ENCODE peak calls at places on chromosomes 13 and 19, in eight cellular contexts. One of them, this sample, is unnamed.

GRCh38 chr19:3466630-3467029 is 13.7 kb downstream of the SMIM24 start:
- DNase-seq in fibroblast of the conjunctiva: no peak
- DNase-seq in substantia nigra: no peak
- DNase-seq in left ventricle myocardium inferior: no peak
- DNase-seq in DMS 273 treated with DMSO at 0.1 percent for 48 hours: no peak
- DNase-seq in NCI-H510A treated with DMSO at 0.1 percent for 48 hours: no peak
- DNase-seq in IMR-90: no peak
- DNase-seq in SK-MEL-5: no peak
- DNase-seq in this sample: no peak

GRCh38 chr13:106372199-106373160 is 163.0 kb downstream of the EFNB2 start:
- DNase-seq in fibroblast of the conjunctiva: no peak
- DNase-seq in substantia nigra: no peak
- DNase-seq in left ventricle myocardium inferior: no peak
- DNase-seq in DMS 273 treated with DMSO at 0.1 percent for 48 hours: peak; percentile 19
- DNase-seq in NCI-H510A treated with DMSO at 0.1 percent for 48 hours: peak; percentile 5
- DNase-seq in IMR-90: peak; percentile 54
- DNase-seq in SK-MEL-5: no peak
- DNase-seq in this sample: peak; percentile 60

GRCh38 chr19:29687244-29687896 is 22.1 kb downstream of the PLEKHF1 start:
- DNase-seq in fibroblast of the conjunctiva: peak; percentile 98
- DNase-seq in substantia nigra: no peak
- DNase-seq in left ventricle myocardium inferior: no peak
- DNase-seq in DMS 273 treated with DMSO at 0.1 percent for 48 hours: no peak
- DNase-seq in NCI-H510A treated with DMSO at 0.1 percent for 48 hours: no peak
- DNase-seq in IMR-90: peak; percentile 98
- DNase-seq in SK-MEL-5: no peak
- DNase-seq in this sample: peak; percentile 98

GRCh38 chr13:50617134-50617721 is 226.3 kb downstream of the DLEU7 start:
- DNase-seq in fibroblast of the conjunctiva: no peak
- DNase-seq in substantia nigra: no peak
- DNase-seq in left ventricle myocardium inferior: no peak
- DNase-seq in DMS 273 treated with DMSO at 0.1 percent for 48 hours: no peak
- DNase-seq in NCI-H510A treated with DMSO at 0.1 percent for 48 hours: no peak
- DNase-seq in IMR-90: peak; percentile 41
- DNase-seq in SK-MEL-5: no peak
- DNase-seq in this sample: peak; percentile 54

GRCh38 chr19:33868821-33869412 is 72.2 kb downstream of the KCTD15 start:
- DNase-seq in fibroblast of the conjunctiva: peak; percentile 8
- DNase-seq in substantia nigra: peak; percentile 13
- DNase-seq in left ventricle myocardium inferior: peak; percentile 35
- DNase-seq in DMS 273 treated with DMSO at 0.1 percent for 48 hours: no peak
- DNase-seq in NCI-H510A treated with DMSO at 0.1 percent for 48 hours: no peak
- DNase-seq in IMR-90: no peak
- DNase-seq in SK-MEL-5: peak; percentile 28
- DNase-seq in this sample: peak; percentile 64

GRCh38 chr19:47391510-47392223 is 27.7 kb downstream of the MEIS3 start:
- DNase-seq in fibroblast of the conjunctiva: peak; percentile 57
- DNase-seq in substantia nigra: peak; percentile 74
- DNase-seq in left ventricle myocardium inferior: peak; percentile 71
- DNase-seq in DMS 273 treated with DMSO at 0.1 percent for 48 hours: peak; percentile 31
- DNase-seq in NCI-H510A treated with DMSO at 0.1 percent for 48 hours: peak; percentile 63
- DNase-seq in IMR-90: peak; percentile 66
- DNase-seq in SK-MEL-5: peak; percentile 74
- DNase-seq in this sample: peak; percentile 88

GRCh38 chr13:40536443-40537113 is 129.9 kb downstream of the FOXO1 start:
- DNase-seq in fibroblast of the conjunctiva: no peak
- DNase-seq in substantia nigra: no peak
- DNase-seq in left ventricle myocardium inferior: no peak
- DNase-seq in DMS 273 treated with DMSO at 0.1 percent for 48 hours: no peak
- DNase-seq in NCI-H510A treated with DMSO at 0.1 percent for 48 hours: peak; percentile 8
- DNase-seq in IMR-90: no peak
- DNase-seq in SK-MEL-5: no peak
- DNase-seq in this sample: no peak

GRCh38 chr13:69243366-69243765 is 864.3 kb upstream of the ATXN8OS start:
- DNase-seq in fibroblast of the conjunctiva: no peak
- DNase-seq in substantia nigra: no peak
- DNase-seq in left ventricle myocardium inferior: no peak
- DNase-seq in DMS 273 treated with DMSO at 0.1 percent for 48 hours: no peak
- DNase-seq in NCI-H510A treated with DMSO at 0.1 percent for 48 hours: peak; percentile 33
- DNase-seq in IMR-90: no peak
- DNase-seq in SK-MEL-5: peak; percentile 67
- DNase-seq in this sample: no peak

GRCh38 chr13:98978280-98978679 is 416 bp upstream of the DOCK9 start:
- DNase-seq in fibroblast of the conjunctiva: no peak
- DNase-seq in substantia nigra: no peak
- DNase-seq in left ventricle myocardium inferior: no peak
- DNase-seq in DMS 273 treated with DMSO at 0.1 percent for 48 hours: no peak
- DNase-seq in NCI-H510A treated with DMSO at 0.1 percent for 48 hours: no peak
- DNase-seq in IMR-90: peak; percentile 90
- DNase-seq in SK-MEL-5: no peak
- DNase-seq in this sample: peak; percentile 42

GRCh38 chr13:80888421-80888820 is 547.5 kb upstream of the SPRY2 start:
- DNase-seq in fibroblast of the conjunctiva: no peak
- DNase-seq in substantia nigra: no peak
- DNase-seq in left ventricle myocardium inferior: no peak
- DNase-seq in DMS 273 treated with DMSO at 0.1 percent for 48 hours: no peak
- DNase-seq in NCI-H510A treated with DMSO at 0.1 percent for 48 hours: no peak
- DNase-seq in IMR-90: no peak
- DNase-seq in SK-MEL-5: no peak
- DNase-seq in this sample: no peak

GRCh38 chr19:11452814-11453335 is 17.4 kb downstream of the PRKCSH start:
- DNase-seq in fibroblast of the conjunctiva: no peak
- DNase-seq in substantia nigra: no peak
- DNase-seq in left ventricle myocardium inferior: no peak
- DNase-seq in DMS 273 treated with DMSO at 0.1 percent for 48 hours: no peak
- DNase-seq in NCI-H510A treated with DMSO at 0.1 percent for 48 hours: no peak
- DNase-seq in IMR-90: no peak
- DNase-seq in SK-MEL-5: no peak
- DNase-seq in this sample: no peak

GRCh38 chr13:89465366-89465765 is 1794.2 kb downstream of the SLITRK5 start:
- DNase-seq in fibroblast of the conjunctiva: no peak
- DNase-seq in substantia nigra: no peak
- DNase-seq in left ventricle myocardium inferior: no peak
- DNase-seq in DMS 273 treated with DMSO at 0.1 percent for 48 hours: no peak
- DNase-seq in NCI-H510A treated with DMSO at 0.1 percent for 48 hours: no peak
- DNase-seq in IMR-90: no peak
- DNase-seq in SK-MEL-5: peak; percentile 37
- DNase-seq in this sample: no peak

GRCh38 chr13:19713186-19713965 is 69.4 kb downstream of the PSPC1 start:
- DNase-seq in fibroblast of the conjunctiva: no peak
- DNase-seq in substantia nigra: no peak
- DNase-seq in left ventricle myocardium inferior: no peak
- DNase-seq in DMS 273 treated with DMSO at 0.1 percent for 48 hours: no peak
- DNase-seq in NCI-H510A treated with DMSO at 0.1 percent for 48 hours: no peak
- DNase-seq in IMR-90: peak; percentile 85
- DNase-seq in SK-MEL-5: no peak
- DNase-seq in this sample: peak; percentile 19

GRCh38 chr19:40006273-40006691 is 9.4 kb downstream of the ZNF546 start:
- DNase-seq in fibroblast of the conjunctiva: peak; percentile 30
- DNase-seq in substantia nigra: no peak
- DNase-seq in left ventricle myocardium inferior: no peak
- DNase-seq in DMS 273 treated with DMSO at 0.1 percent for 48 hours: no peak
- DNase-seq in NCI-H510A treated with DMSO at 0.1 percent for 48 hours: no peak
- DNase-seq in IMR-90: peak; percentile 95
- DNase-seq in SK-MEL-5: no peak
- DNase-seq in this sample: peak; percentile 29

GRCh38 chr13:45584816-45585215 is 30.7 kb downstream of the ERICH6B start:
- DNase-seq in fibroblast of the conjunctiva: no peak
- DNase-seq in substantia nigra: no peak
- DNase-seq in left ventricle myocardium inferior: no peak
- DNase-seq in DMS 273 treated with DMSO at 0.1 percent for 48 hours: no peak
- DNase-seq in NCI-H510A treated with DMSO at 0.1 percent for 48 hours: no peak
- DNase-seq in IMR-90: no peak
- DNase-seq in SK-MEL-5: peak; percentile 47
- DNase-seq in this sample: no peak

GRCh38 chr19:11154683-11155047 is 917 bp downstream of the SPC24 start:
- DNase-seq in fibroblast of the conjunctiva: no peak
- DNase-seq in substantia nigra: no peak
- DNase-seq in left ventricle myocardium inferior: no peak
- DNase-seq in DMS 273 treated with DMSO at 0.1 percent for 48 hours: no peak
- DNase-seq in NCI-H510A treated with DMSO at 0.1 percent for 48 hours: no peak
- DNase-seq in IMR-90: no peak
- DNase-seq in SK-MEL-5: no peak
- DNase-seq in this sample: no peak

GRCh38 chr13:19586904-19587634 is 25.7 kb upstream of the TPTE2 start:
- DNase-seq in fibroblast of the conjunctiva: no peak
- DNase-seq in substantia nigra: no peak
- DNase-seq in left ventricle myocardium inferior: no peak
- DNase-seq in DMS 273 treated with DMSO at 0.1 percent for 48 hours: no peak
- DNase-seq in NCI-H510A treated with DMSO at 0.1 percent for 48 hours: no peak
- DNase-seq in IMR-90: peak; percentile 34
- DNase-seq in SK-MEL-5: peak; percentile 15
- DNase-seq in this sample: peak; percentile 41

GRCh38 chr13:29743229-29743786 is 107.1 kb downstream of the UBL3 start:
- DNase-seq in fibroblast of the conjunctiva: peak; percentile 61
- DNase-seq in substantia nigra: no peak
- DNase-seq in left ventricle myocardium inferior: peak; percentile 45
- DNase-seq in DMS 273 treated with DMSO at 0.1 percent for 48 hours: no peak
- DNase-seq in NCI-H510A treated with DMSO at 0.1 percent for 48 hours: no peak
- DNase-seq in IMR-90: peak; percentile 79
- DNase-seq in SK-MEL-5: no peak
- DNase-seq in this sample: peak; percentile 78

This sample was measured in adipocyte.